ENCODE peak calls at places on chromosomes 5 and 9, in eight cellular contexts. W, D, G, L, S, E, U and M are unnamed samples. For H3K36me3 and H3K9me3, the result is how much of the 10 kb centered on the place peaks cover.

GRCh38 chr9:126157409-126157808 is 169.2 kb upstream of the MVB12B start:
- DNase-seq in W (no peak), D (no peak), G (no peak), L (no peak), S (no peak), E (peak), U (no peak), M (no peak)

GRCh38 chr9:93132946-93133640 is 958 bp downstream of the NINJ1 start:
- DNase-seq in W (peak), D (no peak), G (no peak), L (no peak), S (peak), E (no peak), U (peak), M (peak)

GRCh38 chr9:126671381-126671831 is 57.7 kb downstream of the LMX1B start:
- DNase-seq in W (no peak), D (peak), G (no peak), L (no peak), S (no peak), E (no peak), U (no peak), M (no peak)

GRCh38 chr5:120314201-120314600 is 149.9 kb upstream of the PRR16 start:
- DNase-seq in W (no peak), D (no peak), G (no peak), L (no peak), S (no peak), E (no peak), U (no peak), M (no peak)

GRCh38 chr9:20854444-20854843 is 170.4 kb downstream of the FOCAD start:
- DNase-seq in W (no peak), D (no peak), G (no peak), L (no peak), S (no peak), E (no peak), U (no peak), M (no peak)

GRCh38 chr5:151063136-151063544 is 17.7 kb downstream of the TNIP1 start:
- DNase-seq in W (peak), D (no peak), G (no peak), L (no peak), S (no peak), E (no peak), U (peak), M (peak)

GRCh38 chr9:36092509-36093215 is 43.9 kb upstream of the GLIPR2 start:
- DNase-seq in W (no peak), D (no peak), G (no peak), L (peak), S (no peak), E (no peak), U (no peak), M (no peak)

GRCh38 chr5:75720882-75721281 is 3.6 kb upstream of the POC5 start:
- DNase-seq in W (no peak), D (no peak), G (no peak), L (no peak), S (no peak), E (no peak), U (no peak), M (no peak)

GRCh38 chr5:54415896-54416640 is 39.4 kb upstream of the HSPB3 start:
- DNase-seq in W (no peak), D (no peak), G (no peak), L (no peak), S (no peak), E (no peak), U (peak), M (no peak)

GRCh38 chr9:112029921-112030444 is 133.4 kb downstream of the UGCG start:
- DNase-seq in W (no peak), D (no peak), G (no peak), L (no peak), S (no peak), E (peak), U (no peak), M (peak)

GRCh38 chr5:136032564-136032963 is 3.8 kb downstream of the TGFBI start:
- DNase-seq in W (no peak), D (no peak), G (no peak), L (no peak), S (peak), E (no peak), U (peak), M (peak)

GRCh38 chr5:168472329-168472728 is 13.9 kb upstream of the RARS1 start:
- DNase-seq in W (no peak), D (no peak), G (no peak), L (no peak), S (no peak), E (no peak), U (peak), M (peak)

GRCh38 chr5:102713682-102714231 is 41.3 kb upstream of the PAM start:
- DNase-seq in W (no peak), D (no peak), G (no peak), L (no peak), S (no peak), E (no peak), U (no peak), M (no peak)

GRCh38 chr5:152271420-152271819 is 133.7 kb downstream of the NMUR2 start:
- DNase-seq in W (peak), D (peak), G (no peak), L (no peak), S (no peak), E (peak), U (no peak), M (peak)

GRCh38 chr5:157827429-157827828 is 31.5 kb downstream of the CLINT1 start:
- DNase-seq in W (no peak), D (no peak), G (no peak), L (no peak), S (no peak), E (no peak), U (no peak), M (no peak)

GRCh38 chr5:109485030-109485429 is 75.3 kb upstream of the PJA2 start:
- DNase-seq in W (peak), D (no peak), G (no peak), L (peak), S (peak), E (peak), U (no peak), M (peak)

GRCh38 chr9:137987244-137988030 is 109.9 kb downstream of the CACNA1B start:
- DNase-seq in W (no peak), D (no peak), G (no peak), L (no peak), S (peak), E (no peak), U (no peak), M (peak)

GRCh38 chr5:96868603-96869371 is 7.5 kb upstream of the ERAP2 start:
- DNase-seq in W (peak), D (peak), G (no peak), L (no peak), S (no peak), E (no peak), U (peak), M (no peak)

GRCh38 chr5:157473383-157474370 is 13.7 kb downstream of the NIPAL4 start:
- DNase-seq in W (no peak), D (no peak), G (no peak), L (no peak), S (no peak), E (no peak), U (peak), M (no peak)

GRCh38 chr9:106731910-106732309 is 131.1 kb upstream of the ZNF462 start:
- DNase-seq in W (no peak), D (no peak), G (no peak), L (no peak), S (no peak), E (no peak), U (no peak), M (no peak)

GRCh38 chr5:169013208-169013728 is 287.7 kb downstream of the SLIT3 start:
- DNase-seq in W (no peak), D (no peak), G (no peak), L (no peak), S (no peak), E (no peak), U (no peak), M (no peak)

GRCh38 chr9:72979405-72980100 is 26.7 kb upstream of the ALDH1A1 start:
- DNase-seq in W (no peak), D (no peak), G (no peak), L (no peak), S (no peak), E (no peak), U (no peak), M (no peak)

GRCh38 chr9:137276757-137277328 is 683 bp upstream of the TOR4A start:
- DNase-seq in W (peak), D (no peak), G (no peak), L (peak), S (peak), E (peak), U (peak), M (no peak)

GRCh38 chr9:84993105-84993504 is 323.6 kb downstream of the NTRK2 start:
- DNase-seq in W (no peak), D (no peak), G (no peak), L (no peak), S (no peak), E (no peak), U (no peak), M (no peak)

GRCh38 chr9:22079873-22080341 is 70.8 kb upstream of the CDKN2B start:
- DNase-seq in W (no peak), D (no peak), G (peak), L (no peak), S (no peak), E (no peak), U (peak), M (no peak)

GRCh38 chr9:92547356-92547755 is 11.6 kb upstream of the ECM2 start:
- DNase-seq in W (no peak), D (no peak), G (no peak), L (no peak), S (no peak), E (no peak), U (no peak), M (no peak)

GRCh38 chr5:75051217-75051751 is 1.1 kb downstream of the GCNT4 start:
- DNase-seq in W (no peak), D (no peak), G (peak), L (no peak), S (no peak), E (peak), U (no peak), M (no peak)

GRCh38 chr5:53087596-53087995 is 22.0 kb downstream of the MOCS2 start:
- DNase-seq in W (peak), D (no peak), G (no peak), L (no peak), S (no peak), E (no peak), U (no peak), M (no peak)

GRCh38 chr9:12697719-12698118 is 4.5 kb downstream of the TYRP1 start:
- DNase-seq in W (no peak), D (no peak), G (no peak), L (no peak), S (no peak), E (no peak), U (no peak), M (no peak)

GRCh38 chr5:141510850-141511718 is 22.2 kb downstream of the PCDHGC5 start:
- DNase-seq in W (no peak), D (no peak), G (no peak), L (peak), S (no peak), E (no peak), U (no peak), M (no peak)

GRCh38 chr5:139430015-139430414 is 9.3 kb downstream of the DNAJC18 start:
- DNase-seq in W (no peak), D (no peak), G (no peak), L (no peak), S (no peak), E (no peak), U (no peak), M (no peak)

GRCh38 chr9:95970356-95970755 is 94.9 kb downstream of the ERCC6L2 start:
- DNase-seq in W (no peak), D (no peak), G (no peak), L (no peak), S (no peak), E (no peak), U (no peak), M (no peak)

GRCh38 chr5:33490071-33490665 is 49.4 kb downstream of the TARS1 start:
- DNase-seq in W (no peak), D (no peak), G (no peak), L (no peak), S (no peak), E (no peak), U (no peak), M (no peak)

GRCh38 chr9:111038336-111039202 is at the start of gene LPAR1:
- DNase-seq in W (peak), D (peak), G (no peak), L (peak), S (peak), E (peak), U (peak), M (peak)

GRCh38 chr9:106830527-106831140 is 32.3 kb upstream of the ZNF462 start:
- DNase-seq in W (no peak), D (no peak), G (no peak), L (no peak), S (no peak), E (no peak), U (peak), M (no peak)

GRCh38 chr5:10118150-10118549 is 131.5 kb downstream of the ATPSCKMT start:
- DNase-seq in W (no peak), D (no peak), G (no peak), L (no peak), S (no peak), E (no peak), U (peak), M (no peak)

DNA sequence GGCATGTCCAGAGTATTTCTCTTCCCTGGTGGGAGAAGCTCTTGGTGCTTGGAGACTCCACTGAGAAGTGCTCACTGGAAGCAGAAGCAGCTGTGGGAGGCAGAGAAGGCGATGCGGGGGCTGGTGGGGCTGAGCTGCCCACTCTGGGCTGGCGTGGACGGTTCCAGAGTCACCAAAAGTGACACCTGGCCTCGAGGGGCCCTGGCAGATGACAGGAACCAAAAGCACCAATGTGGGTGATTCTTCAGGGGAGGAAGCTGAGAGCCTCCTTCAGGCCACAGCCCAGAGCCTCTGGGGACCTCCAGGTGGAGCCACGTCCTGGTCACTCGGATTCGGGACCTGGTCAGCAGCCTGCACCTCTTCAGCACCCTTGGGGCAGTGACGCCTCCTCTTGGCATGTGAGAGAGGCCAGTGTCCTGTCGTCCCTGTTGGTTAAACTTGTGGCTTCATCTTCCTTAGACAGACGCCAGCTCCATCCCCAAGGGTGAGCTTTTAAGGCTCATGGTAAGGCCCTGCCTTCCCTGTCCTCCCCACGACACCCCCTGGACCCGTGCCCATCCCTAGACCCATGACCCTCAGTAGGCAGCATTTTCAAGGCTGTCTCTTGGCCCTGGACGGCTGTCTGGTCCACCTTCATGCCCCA is 78.7 kb upstream of the IRX4 start:
- DNase-seq in W (no peak), D (no peak), G (no peak), L (no peak), S (no peak), E (no peak), U (peak), M (no peak)
- H3K4me3 ChIP-seq in W (no peak), D (no peak), G (no peak), L (no peak), S (no peak), E (no peak), U (no peak), M (no peak)

GRCh38 chr9:128118971-128119665 is 8.4 kb downstream of the PTGES2 start:
- DNase-seq in W (no peak), D (no peak), G (no peak), L (no peak), S (no peak), E (peak), U (peak), M (no peak)

GRCh38 chr9:128118472-128118857 is 9.1 kb downstream of the PTGES2 start:
- DNase-seq in W (no peak), D (no peak), G (no peak), L (no peak), S (no peak), E (no peak), U (peak), M (no peak)

GRCh38 chr9:128120741-128121465 is 6.6 kb downstream of the PTGES2 start:
- DNase-seq in W (no peak), D (no peak), G (no peak), L (no peak), S (no peak), E (peak), U (peak), M (no peak)

GRCh38 chr9:128121466-128121810 is 6.1 kb downstream of the PTGES2 start:
- DNase-seq in W (no peak), D (no peak), G (no peak), L (no peak), S (no peak), E (no peak), U (no peak), M (no peak)

DNA sequence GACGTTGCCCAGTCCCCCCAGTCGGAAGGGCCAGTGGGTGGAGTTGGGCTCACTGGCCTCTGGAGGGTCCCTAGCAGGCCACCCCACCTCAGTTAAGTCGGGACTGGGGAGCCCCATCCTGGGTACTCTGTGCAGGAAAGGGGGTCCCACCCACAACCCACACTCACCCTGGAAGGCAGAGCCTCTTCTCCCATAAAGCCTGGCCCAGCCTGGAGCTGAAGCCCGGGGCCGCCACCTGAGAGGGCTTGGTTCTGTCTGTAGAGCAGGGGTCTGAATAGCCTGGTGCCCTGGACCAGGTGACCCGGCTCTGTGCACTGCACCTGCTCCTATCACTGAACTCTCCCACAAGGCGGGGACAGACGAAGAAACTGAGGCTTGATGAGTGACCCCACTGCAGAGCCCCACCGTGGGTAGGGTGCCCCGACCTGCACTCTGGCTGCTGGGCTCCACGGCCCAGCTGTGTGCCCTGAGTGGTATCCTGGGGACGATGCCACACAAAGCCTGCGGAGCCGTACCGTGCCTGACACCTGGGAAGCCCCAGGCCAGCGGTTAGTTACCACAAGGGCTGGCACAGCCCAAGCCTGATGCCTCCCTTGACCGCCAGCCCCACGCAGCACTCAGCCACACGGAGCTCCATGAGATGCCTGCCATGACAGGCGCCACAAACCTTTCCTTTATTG is 7.3 kb downstream of the PTGES2 start:
- DNase-seq in W (no peak), D (no peak), G (no peak), L (no peak), S (no peak), E (peak), U (peak), M (no peak)
- H3K36me3 ChIP-seq in W (under half), D (under half), G (under half), L (under half), S (under half), E (half or more), U (under half), M (under half)

DNA sequence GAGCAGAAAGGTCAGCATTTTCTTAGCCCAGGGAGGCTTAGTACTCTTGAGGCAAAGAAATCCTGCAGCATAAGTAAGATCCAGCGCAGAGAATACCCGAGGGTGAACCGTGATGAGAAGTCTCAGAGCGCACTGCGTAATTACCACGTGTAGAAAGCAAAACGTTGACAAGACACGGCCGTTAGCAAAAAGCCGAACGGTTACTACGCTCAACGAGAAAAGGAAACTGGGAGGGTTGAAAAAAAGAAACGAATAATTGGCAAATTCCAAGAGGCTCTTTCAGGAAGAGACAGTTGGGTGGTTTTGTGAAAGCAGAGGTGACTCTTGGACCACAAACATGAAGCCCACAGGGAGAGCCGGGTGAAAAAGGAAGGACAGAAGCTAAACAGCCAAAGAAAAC is 103.9 kb downstream of the COL23A1 start:
- DNase-seq in W (no peak), D (no peak), G (no peak), L (no peak), S (no peak), E (no peak), U (no peak), M (no peak)
- H3K9me3 ChIP-seq in W (under half), D (under half), G (under half), L (under half), S (under half), E (under half), U (under half), M (under half)

DNA sequence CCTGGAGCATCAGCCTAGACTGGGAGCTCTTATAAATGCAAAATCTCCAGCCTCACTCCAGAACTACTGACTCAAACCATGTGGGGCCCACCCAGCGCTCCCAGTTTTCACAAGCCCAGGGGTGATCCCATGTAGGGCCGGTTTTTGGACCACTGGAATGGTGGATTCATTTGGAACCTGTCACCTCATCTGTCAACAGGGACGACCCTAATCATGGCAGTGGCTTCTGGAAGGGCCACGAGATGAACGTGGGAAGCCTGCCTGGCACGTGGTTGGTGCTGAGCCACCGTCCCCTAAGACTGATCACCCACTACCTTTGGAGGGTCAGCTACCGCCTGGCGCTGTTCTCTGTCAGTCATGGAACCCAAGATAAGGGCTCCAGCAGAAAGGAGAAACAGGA is 16.9 kb upstream of the PHF19 start:
- DNase-seq in W (no peak), D (no peak), G (no peak), L (no peak), S (no peak), E (no peak), U (no peak), M (no peak)
- H3K4me3 ChIP-seq in W (no peak), D (no peak), G (no peak), L (no peak), S (no peak), E (no peak), U (no peak), M (no peak)

GRCh38 chr9:98215821-98216220 is 23.4 kb upstream of the CORO2A start:
- DNase-seq in W (peak), D (no peak), G (no peak), L (no peak), S (no peak), E (no peak), U (peak), M (no peak)
- H3K36me3 ChIP-seq in W (under half), D (under half), G (under half), L (under half), S (under half), E (half or more), U (half or more), M (under half)

DNA sequence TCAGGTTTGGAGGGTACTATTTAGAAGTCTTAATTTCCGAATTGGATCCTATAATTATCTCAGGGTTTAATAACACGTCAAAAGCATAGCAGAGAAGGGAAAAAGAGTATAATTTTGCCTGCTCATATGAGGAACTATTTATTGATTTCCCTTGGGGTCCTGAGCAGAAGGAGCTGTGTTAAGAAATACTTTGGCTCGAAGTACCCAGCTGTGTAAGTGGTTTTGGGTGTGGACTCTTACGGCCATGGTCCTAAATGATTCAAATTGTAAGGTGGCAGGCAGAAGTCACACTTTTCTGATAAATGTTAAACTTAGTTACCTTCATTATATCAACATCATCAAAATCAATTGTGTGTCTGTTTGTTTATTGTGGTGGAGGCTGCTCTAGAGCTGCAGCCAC is 190.4 kb downstream of the MTRR start:
- DNase-seq in W (no peak), D (no peak), G (no peak), L (no peak), S (no peak), E (no peak), U (no peak), M (no peak)
- H3K9me3 ChIP-seq in W (under half), D (under half), G (under half), L (under half), S (under half), E (under half), U (under half), M (under half)